ENCODE peak calls at places on chromosomes 5 and 9, in eight cellular contexts. K, A, F, Z, C, I, P and M are unnamed samples.

GRCh38 chr5:66554211-66554610 is 42.0 kb upstream of the MAST4 start:
- DNase-seq in P (peak), F (peak), C (no peak), I (peak), Z (no peak), A (no peak), K (peak), M (no peak)

GRCh38 chr5:16539169-16539666 is 73.6 kb upstream of the ZNF622 start:
- DNase-seq in A (no peak), K (no peak), P (no peak), C (no peak), I (peak), F (peak), Z (peak), M (no peak)

GRCh38 chr5:72531496-72532190 is 24.4 kb upstream of the ZNF366 start:
- DNase-seq in I (peak), P (no peak), K (no peak), C (peak), F (peak), A (no peak), Z (peak), M (no peak)

GRCh38 chr9:133003671-133004090 is 25.2 kb downstream of the GFI1B start:
- DNase-seq in A (no peak), C (no peak), F (no peak), I (no peak), Z (no peak), K (no peak), P (no peak), M (no peak)

GRCh38 chr9:94639045-94639995 is at the start of gene FBP1:
- DNase-seq in I (peak), C (no peak), A (no peak), F (peak), Z (peak), P (peak), K (peak), M (no peak)

GRCh38 chr9:38737246-38737645 is 17.3 kb upstream of the FAM240B start:
- DNase-seq in P (no peak), I (no peak), Z (no peak), A (no peak), C (no peak), K (no peak), F (no peak), M (peak)

GRCh38 chr5:51598026-51598425 is 214.8 kb downstream of the ISL1 start:
- DNase-seq in I (no peak), Z (no peak), A (no peak), P (no peak), C (no peak), K (no peak), F (no peak), M (no peak)

GRCh38 chr5:96220610-96221390 is 212.2 kb downstream of the PCSK1 start:
- DNase-seq in C (no peak), F (peak), Z (peak), K (no peak), P (no peak), A (no peak), I (peak), M (no peak)

GRCh38 chr9:105007143-105007542 is 79.2 kb upstream of the ABCA1 start:
- DNase-seq in A (peak), K (no peak), I (peak), F (peak), P (peak), Z (peak), C (no peak), M (no peak)

GRCh38 chr5:154253807-154254206 is 63.3 kb downstream of the GALNT10 start:
- DNase-seq in A (no peak), I (no peak), P (no peak), F (no peak), C (no peak), K (no peak), Z (no peak), M (no peak)

GRCh38 chr5:134223406-134224251 is 2.2 kb downstream of the PPP2CA start:
- DNase-seq in Z (peak), K (no peak), F (peak), C (no peak), P (no peak), I (peak), A (peak), M (no peak)

GRCh38 chr5:108481355-108481931 is 99.5 kb upstream of the FBXL17 start:
- DNase-seq in Z (peak), F (peak), K (no peak), C (peak), I (peak), P (no peak), A (peak), M (peak)

GRCh38 chr9:130995399-130995941 is 13.5 kb upstream of the LAMC3 start:
- DNase-seq in C (peak), Z (peak), P (no peak), A (peak), F (peak), I (peak), K (no peak), M (peak)

GRCh38 chr5:38551020-38552017 is 5.1 kb downstream of the LIFR start:
- DNase-seq in Z (peak), K (no peak), C (peak), A (peak), P (no peak), I (peak), F (peak), M (peak)

GRCh38 chr5:38447786-38448185 is 108.7 kb downstream of the LIFR start:
- DNase-seq in A (no peak), C (no peak), F (no peak), I (no peak), Z (peak), P (no peak), K (no peak), M (no peak)

GRCh38 chr5:178357678-178358077 is 125.1 kb upstream of the PHYKPL start:
- DNase-seq in K (no peak), I (no peak), C (no peak), F (no peak), Z (no peak), A (no peak), P (no peak), M (no peak)

GRCh38 chr5:172450861-172451695 is 3.2 kb downstream of the SH3PXD2B start:
- DNase-seq in C (no peak), I (peak), A (peak), Z (peak), F (peak), P (no peak), K (peak), M (no peak)

GRCh38 chr5:72107874-72108199 is 562 bp downstream of the MAP1B start:
- DNase-seq in A (no peak), C (no peak), Z (no peak), P (no peak), I (no peak), F (no peak), K (peak), M (no peak)

GRCh38 chr9:108600896-108601295 is 254.9 kb downstream of the ACTL7B start:
- DNase-seq in K (no peak), F (no peak), P (no peak), Z (no peak), I (no peak), C (no peak), A (no peak), M (no peak)

GRCh38 chr9:4864234-4864661 is 71.5 kb downstream of the RCL1 start:
- DNase-seq in P (no peak), A (no peak), F (no peak), I (no peak), Z (no peak), K (no peak), C (no peak), M (no peak)

GRCh38 chr9:122205176-122205575 is 23.6 kb downstream of the LHX6 start:
- DNase-seq in C (no peak), Z (no peak), A (no peak), K (no peak), F (no peak), I (no peak), P (no peak), M (no peak)

GRCh38 chr9:106482733-106483132 is 380.2 kb upstream of the ZNF462 start:
- DNase-seq in P (no peak), I (peak), K (no peak), Z (no peak), C (no peak), F (peak), A (no peak), M (no peak)

GRCh38 chr9:107720511-107720910 is 230.9 kb upstream of the KLF4 start:
- DNase-seq in P (no peak), F (no peak), C (no peak), I (no peak), K (no peak), Z (no peak), A (no peak), M (no peak)